ENCODE peak calls at places on chromosomes 1 and 21, in four cellular contexts. H is endothelial cell of umbilical vein, O is MM.1S, D is mammary epithelial cell. M is an unnamed sample. For H4K20me1, the result is how much of the 10 kb centered on the place peaks cover.

GRCh38 chr1:2628191-2628932 is 4.5 kb downstream of the MMEL1 start:
- DNase-seq in D (no peak), O (no peak), H (no peak), M (no peak)

GRCh38 chr1:81032973-81033425 is 767.7 kb upstream of the ADGRL2 start:
- DNase-seq in D (no peak), O (no peak), H (no peak), M (no peak)

GRCh38 chr1:200906491-200906890 is 11.8 kb downstream of the INAVA start:
- DNase-seq in O (no peak), D (no peak), H (no peak), M (no peak)

GRCh38 chr1:22816803-22817202 is 106.2 kb downstream of the EPHB2 start:
- DNase-seq in O (no peak), H (no peak), D (no peak), M (no peak)

GRCh38 chr1:24775901-24776300 is 30.7 kb downstream of the CLIC4 start:
- DNase-seq in H (no peak), O (no peak), D (no peak), M (no peak)

GRCh38 chr1:31871703-31872102 is 55.9 kb upstream of the SPOCD1 start:
- DNase-seq in D (no peak), O (no peak), H (no peak), M (no peak)

GRCh38 chr1:56710646-56711045 is 65.5 kb downstream of the PRKAA2 start:
- DNase-seq in D (peak), H (peak), O (no peak), M (no peak)

GRCh38 chr21:46081022-46081861 is 16.7 kb upstream of the COL6A2 start:
- DNase-seq in H (no peak), O (no peak), D (no peak), M (no peak)

GRCh38 chr1:191901651-191902050 is 256.6 kb upstream of the RGS18 start:
- DNase-seq in O (no peak), D (peak), H (no peak), M (peak)

GRCh38 chr1:35603941-35604340 is 30.8 kb downstream of the TFAP2E start:
- DNase-seq in D (no peak), H (no peak), O (no peak), M (no peak)

GRCh38 chr21:18023099-18023498 is 203.9 kb upstream of the C21orf91 start:
- DNase-seq in H (no peak), D (no peak), O (no peak), M (no peak)

GRCh38 chr1:27464926-27465325 is 25.0 kb downstream of the WASF2 start:
- DNase-seq in O (no peak), H (no peak), D (no peak), M (no peak)

GRCh38 chr1:205438213-205439158 is 16.6 kb upstream of the LEMD1 start:
- DNase-seq in H (peak), O (no peak), D (peak), M (no peak)

GRCh38 chr1:220219136-220219442 is 53.2 kb downstream of the RAB3GAP2 start:
- DNase-seq in H (no peak), D (no peak), O (no peak), M (no peak)

GRCh38 chr1:79391896-79392295 is 385.4 kb upstream of the ADGRL4 start:
- DNase-seq in D (no peak), H (no peak), O (no peak), M (no peak)

GRCh38 chr1:150346316-150346715 is 17.6 kb upstream of the RPRD2 start:
- DNase-seq in D (no peak), H (no peak), O (no peak), M (no peak)

GRCh38 chr1:119893238-119893791 is 3.0 kb downstream of the ADAM30 start:
- DNase-seq in H (no peak), D (no peak), O (no peak), M (no peak)

GRCh38 chr1:27928216-27928954 is 6.4 kb upstream of the SMPDL3B start:
- DNase-seq in H (no peak), O (no peak), D (no peak), M (no peak)

GRCh38 chr1:196143602-196144342 is 464.5 kb downstream of the KCNT2 start:
- DNase-seq in O (no peak), H (no peak), D (no peak), M (no peak)

GRCh38 chr1:59685666-59686065 is 129.1 kb upstream of the HOOK1 start:
- DNase-seq in O (no peak), H (no peak), D (no peak), M (no peak)

GRCh38 chr1:58628987-58629598 is 52.0 kb upstream of the TACSTD2 start:
- DNase-seq in D (no peak), H (no peak), O (no peak), M (no peak)

GRCh38 chr1:75123756-75124155 is 10.4 kb upstream of the LHX8 start:
- DNase-seq in D (no peak), H (no peak), O (no peak), M (no peak)

GRCh38 chr1:118154220-118154619 is 30.8 kb downstream of the SPAG17 start:
- DNase-seq in H (no peak), D (peak), O (peak), M (no peak)

GRCh38 chr1:66940968-66941367 is 16.2 kb downstream of the MIER1 start:
- DNase-seq in O (no peak), H (no peak), D (no peak), M (no peak)

GRCh38 chr21:45284456-45284741 is 3.3 kb downstream of the POFUT2 start:
- DNase-seq in O (no peak), H (no peak), D (no peak), M (no peak)

GRCh38 chr1:107963601-107964396 is 1.2 kb downstream of the VAV3 start:
- DNase-seq in O (peak), H (peak), D (peak), M (no peak)

GRCh38 chr1:168341576-168341975 is 60.9 kb downstream of the TBX19 start:
- DNase-seq in O (peak), H (no peak), D (peak), M (no peak)

GRCh38 chr1:244815600-244816099 is 19.8 kb upstream of the COX20 start:
- DNase-seq in H (no peak), D (no peak), O (no peak), M (no peak)

DNA sequence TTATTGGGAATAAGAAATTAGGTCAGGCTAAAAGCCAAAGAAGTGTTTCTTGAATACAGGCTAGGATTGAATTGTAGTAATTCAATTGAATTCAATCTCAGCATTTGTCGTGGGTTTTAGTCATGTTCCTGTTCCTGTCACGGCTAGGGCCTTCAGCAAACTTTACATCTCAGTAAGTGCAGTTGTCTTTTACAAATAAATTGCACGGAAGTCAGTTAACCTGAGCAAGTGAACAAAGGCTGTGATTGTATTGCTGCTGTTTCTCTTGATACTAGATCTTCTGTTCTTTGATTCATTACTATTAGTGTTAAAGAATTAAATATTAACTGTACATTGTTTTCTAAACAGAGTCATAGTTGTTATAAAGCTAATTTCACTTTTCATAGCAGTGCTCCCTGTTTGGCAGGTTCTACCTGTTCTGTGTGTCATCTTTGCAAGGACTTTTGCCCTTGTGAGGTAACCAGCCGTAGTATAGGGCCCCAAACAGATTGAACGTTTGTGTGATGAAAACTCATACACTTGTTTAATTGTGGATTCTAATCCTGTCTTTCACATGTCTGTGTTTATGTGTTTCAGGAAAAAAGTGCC is 164.4 kb downstream of the EDEM3 start:
- DNase-seq in H (no peak), D (peak), O (no peak), M (no peak)
- H4K20me1 ChIP-seq in H (under half), D (under half), O (under half), M (under half)

DNA sequence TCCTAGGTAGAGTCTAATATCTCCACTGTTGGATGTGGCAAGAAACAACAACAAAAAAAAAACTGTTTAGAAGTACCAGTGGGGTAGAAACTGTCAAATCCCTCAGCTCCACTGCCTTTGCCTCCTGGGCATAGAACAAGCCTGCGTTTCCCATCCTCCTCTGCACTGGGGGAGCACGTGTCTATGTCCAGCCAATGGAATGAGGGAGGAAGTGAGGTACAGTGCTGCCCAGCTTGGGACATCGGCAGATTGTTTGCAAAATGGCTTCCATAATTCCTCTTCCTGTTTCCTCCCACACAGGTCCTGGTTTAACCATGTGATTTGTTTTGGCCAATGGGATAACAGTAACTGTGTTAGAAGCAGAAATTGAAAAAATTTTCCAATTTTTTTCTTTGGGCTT is 39.1 kb downstream of the PSMG1 start:
- DNase-seq in D (no peak), H (no peak), O (no peak), M (no peak)
- H2AFZ ChIP-seq in D (peak), H (no peak), O (peak), M (no peak)

GRCh38 chr1:17669305-17669704 is 85.8 kb upstream of the ACTL8 start:
- DNase-seq in D (no peak), H (no peak), O (no peak), M (no peak)
- H4K20me1 ChIP-seq in D (under half), H (under half), O (under half), M (under half)

DNA sequence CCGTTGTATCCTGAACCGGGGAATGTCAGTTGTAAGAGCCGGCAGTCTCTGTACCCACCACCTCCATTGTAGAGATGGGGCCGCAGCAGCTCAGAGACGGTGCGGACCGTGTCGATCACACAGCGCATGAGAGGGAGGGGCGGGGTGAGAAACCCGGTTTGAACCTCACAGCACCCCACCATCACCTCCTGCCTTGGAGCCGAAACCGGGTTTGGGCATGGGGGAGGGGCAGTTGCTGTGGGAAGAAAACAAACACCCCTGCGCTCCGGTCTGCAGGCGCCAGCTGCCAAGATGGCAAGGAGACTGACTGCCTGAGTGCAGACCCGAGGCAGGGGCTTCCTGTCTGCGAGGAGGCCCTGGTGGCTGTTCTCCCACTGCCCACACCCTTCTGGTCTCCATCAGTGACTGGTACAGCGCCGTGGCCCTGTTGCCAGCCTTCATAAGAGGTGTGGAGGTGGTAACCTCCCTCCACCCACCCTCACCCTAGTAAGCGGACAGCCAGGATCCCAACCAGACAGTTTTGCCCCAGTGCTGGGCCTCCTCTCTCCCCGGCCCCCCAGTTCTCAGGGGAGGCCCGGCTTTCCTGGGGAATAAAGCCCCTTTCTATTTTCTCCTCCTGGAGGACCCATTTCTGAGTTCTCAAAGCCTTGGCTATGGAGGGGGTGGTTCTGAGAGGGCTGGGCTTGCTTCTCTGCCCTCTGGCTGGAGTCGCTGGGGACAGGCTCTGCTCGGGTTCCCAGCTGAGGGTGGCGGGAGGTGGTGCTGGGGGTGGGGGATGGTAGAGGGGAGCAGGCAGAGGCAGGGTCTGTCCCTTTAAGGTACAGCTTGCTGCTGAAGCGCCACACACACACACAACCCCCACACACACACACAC is 69.4 kb upstream of the SSBP3 start:
- DNase-seq in O (no peak), H (no peak), D (no peak), M (no peak)
- H2AFZ ChIP-seq in O (no peak), H (peak), D (no peak), M (no peak)

GRCh38 chr1:110347182-110347893 is 8.2 kb downstream of the RBM15 start:
- DNase-seq in D (no peak), H (no peak), O (no peak), M (no peak)

GRCh38 chr1:110348771-110349170 is 9.6 kb downstream of the RBM15 start:
- DNase-seq in D (no peak), H (no peak), O (no peak), M (no peak)

GRCh38 chr1:110350360-110350759 is 11.2 kb downstream of the RBM15 start:
- DNase-seq in O (no peak), H (no peak), D (no peak), M (no peak)

GRCh38 chr1:110346690-110347089 is 7.5 kb downstream of the RBM15 start:
- DNase-seq in D (no peak), O (no peak), H (no peak), M (no peak)

DNA sequence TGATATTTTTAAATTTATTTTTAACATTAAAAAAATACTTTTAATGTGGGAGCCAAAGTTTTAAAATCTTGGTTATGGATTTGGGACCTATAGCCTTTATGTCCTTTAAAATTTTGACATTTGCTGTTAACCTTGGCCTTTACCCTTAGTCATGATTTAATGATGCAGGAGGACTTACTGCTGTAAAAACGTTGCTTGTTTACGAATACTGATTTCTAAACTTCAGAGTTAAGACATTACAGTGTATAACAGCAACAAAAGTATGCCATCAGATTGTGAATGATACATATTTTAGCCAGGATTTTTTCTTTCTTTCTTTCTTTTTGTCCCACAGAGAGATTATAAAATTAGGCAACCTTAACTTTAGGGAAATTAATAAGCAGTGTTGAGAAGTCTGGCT is 8.9 kb downstream of the RBM15 start:
- DNase-seq in O (no peak), H (no peak), D (no peak), M (no peak)
- H4K20me1 ChIP-seq in O (under half), H (under half), D (under half), M (under half)

GRCh38 chr1:225892307-225892706 is 3.4 kb upstream of the LEFTY1 start:
- DNase-seq in H (no peak), O (no peak), D (no peak), M (no peak)

GRCh38 chr1:225889743-225890142 is 797 bp upstream of the LEFTY1 start:
- DNase-seq in D (no peak), O (no peak), H (no peak), M (no peak)

GRCh38 chr1:225891229-225891972 is 2.5 kb upstream of the LEFTY1 start:
- DNase-seq in O (no peak), D (peak), H (no peak), M (no peak)

GRCh38 chr1:225888898-225889690 is at the start of gene LEFTY1:
- DNase-seq in D (no peak), O (no peak), H (no peak), M (no peak)

DNA sequence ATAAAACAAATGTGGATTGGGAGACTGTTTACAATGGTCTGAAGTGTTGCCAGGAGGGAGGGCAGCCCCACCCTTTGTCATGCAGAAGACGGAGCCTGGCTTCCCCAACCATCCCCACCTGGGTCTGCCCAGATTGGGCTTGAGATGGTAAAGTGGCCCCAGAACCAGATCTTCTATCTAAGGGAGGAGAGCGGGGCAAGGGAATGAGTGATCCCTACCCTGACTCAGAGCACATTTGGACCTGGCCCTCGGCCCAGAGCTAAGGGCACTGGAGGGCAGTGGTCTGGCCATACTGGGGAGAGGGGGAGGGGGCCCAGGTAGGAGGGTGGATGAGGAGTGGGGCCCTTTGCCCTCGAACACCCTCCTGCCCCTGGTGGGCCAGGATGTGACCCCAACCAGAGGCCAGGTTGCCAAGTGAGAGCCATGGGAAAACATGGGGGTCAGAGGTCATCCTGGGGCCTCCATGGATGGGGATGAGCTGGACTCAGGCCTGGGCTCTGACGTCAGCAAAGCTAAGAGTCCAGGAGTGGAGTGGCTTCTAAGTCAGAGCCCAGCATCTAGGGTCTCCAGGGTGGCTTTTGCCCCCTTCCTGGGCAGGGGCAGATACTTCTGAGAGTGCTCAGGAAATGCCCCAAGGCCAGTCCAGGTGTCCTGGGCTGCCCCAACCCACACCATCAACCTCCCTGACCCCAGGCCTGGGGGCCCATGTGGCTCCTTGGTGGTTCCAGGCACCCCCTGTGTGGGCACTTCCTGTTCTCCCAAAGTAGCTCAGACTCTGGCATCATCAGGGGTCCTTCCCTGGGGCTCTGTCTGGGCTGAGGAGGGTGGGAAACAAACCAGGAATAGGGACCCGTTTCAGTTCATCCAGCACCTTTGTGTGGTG is 1.6 kb upstream of the LEFTY1 start:
- DNase-seq in D (no peak), O (no peak), H (no peak), M (no peak)
- H2AFZ ChIP-seq in D (peak), O (no peak), H (no peak), M (no peak)

DNA sequence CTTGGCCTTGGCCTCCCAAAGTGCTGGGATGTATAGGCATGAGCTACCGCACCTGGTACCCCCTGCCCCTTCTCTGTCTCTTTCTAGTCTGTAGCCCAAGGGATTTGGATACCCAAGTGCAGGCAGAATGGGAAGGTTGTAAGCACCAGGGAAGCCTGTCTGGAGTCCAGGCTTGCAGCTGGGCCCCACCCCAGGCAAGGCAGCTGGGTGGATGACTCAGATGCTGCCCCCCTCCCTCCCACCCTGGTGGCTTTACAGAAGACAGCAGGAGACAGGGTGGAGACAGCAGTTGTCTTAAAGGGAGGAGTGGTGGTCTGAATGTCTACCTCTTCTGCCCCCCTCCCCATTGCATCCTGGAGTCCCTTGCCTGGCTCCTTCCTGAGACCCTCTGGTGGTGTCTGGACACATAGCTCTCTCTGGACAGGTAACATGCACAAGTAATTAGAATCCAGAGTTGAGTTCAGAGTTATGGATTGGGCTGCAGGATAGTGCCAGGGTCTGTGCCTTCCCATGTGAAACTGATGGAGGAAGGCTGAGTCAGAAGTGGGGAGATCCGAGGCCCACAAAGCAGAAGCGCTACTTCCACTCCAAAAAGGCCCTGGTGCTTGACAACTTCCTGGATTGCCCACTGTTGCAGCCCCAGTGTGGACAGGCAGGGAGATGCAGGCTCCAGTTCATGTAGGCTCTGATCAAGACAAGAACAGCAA is 5.1 kb downstream of the LMNA start:
- DNase-seq in H (peak), D (peak), O (no peak), M (no peak)
- H4K20me1 ChIP-seq in H (under half), D (under half), O (under half), M (under half)

M was measured in keratinocyte.